ENCODE peak calls at places on chromosome 1, in ten cellular contexts. One of them, this sample, is unnamed. For H3K4me1, the result is how much of the 10 kb centered on the place peaks cover.

GRCh38 chr1:185412385-185413074 is 95.5 kb upstream of the IVNS1ABP start:
- DNase-seq in sigmoid colon: no peak
- DNase-seq in lung: no peak
- DNase-seq in right lobe of liver: no peak
- DNase-seq in neural progenitor cell: no peak
- DNase-seq in stomach: no peak
- DNase-seq in hepatocyte: no peak
- DNase-seq in mammary epithelial cell: peak
- DNase-seq in cardiac muscle cell: no peak
- DNase-seq in heart left ventricle: no peak
- DNase-seq in this sample: no peak

GRCh38 chr1:204885288-204885711 is 14.6 kb downstream of the NFASC start:
- DNase-seq in right lobe of liver: peak
- DNase-seq in hepatocyte: peak
- DNase-seq in stomach: no peak
- DNase-seq in cardiac muscle cell: peak
- DNase-seq in heart left ventricle: no peak
- DNase-seq in neural progenitor cell: no peak
- DNase-seq in mammary epithelial cell: peak
- DNase-seq in lung: no peak
- DNase-seq in sigmoid colon: peak
- DNase-seq in this sample: no peak

GRCh38 chr1:195970209-195970608 is 638.0 kb downstream of the KCNT2 start:
- DNase-seq in mammary epithelial cell: no peak
- DNase-seq in right lobe of liver: no peak
- DNase-seq in sigmoid colon: no peak
- DNase-seq in cardiac muscle cell: no peak
- DNase-seq in hepatocyte: no peak
- DNase-seq in stomach: no peak
- DNase-seq in heart left ventricle: no peak
- DNase-seq in lung: no peak
- DNase-seq in neural progenitor cell: no peak
- DNase-seq in this sample: no peak

GRCh38 chr1:230891413-230891812 is 23.1 kb upstream of the C1orf198 start:
- DNase-seq in cardiac muscle cell: no peak
- DNase-seq in mammary epithelial cell: peak
- DNase-seq in lung: no peak
- DNase-seq in sigmoid colon: no peak
- DNase-seq in hepatocyte: no peak
- DNase-seq in heart left ventricle: no peak
- DNase-seq in right lobe of liver: no peak
- DNase-seq in stomach: no peak
- DNase-seq in neural progenitor cell: peak
- DNase-seq in this sample: no peak

GRCh38 chr1:91900538-91900937 is 14.6 kb upstream of the TGFBR3 start:
- DNase-seq in cardiac muscle cell: peak
- DNase-seq in heart left ventricle: no peak
- DNase-seq in neural progenitor cell: no peak
- DNase-seq in lung: no peak
- DNase-seq in hepatocyte: no peak
- DNase-seq in sigmoid colon: no peak
- DNase-seq in stomach: no peak
- DNase-seq in mammary epithelial cell: peak
- DNase-seq in right lobe of liver: no peak
- DNase-seq in this sample: no peak

GRCh38 chr1:111990026-111990877 is 784 bp upstream of the KCND3 start:
- DNase-seq in cardiac muscle cell: no peak
- DNase-seq in neural progenitor cell: peak
- DNase-seq in hepatocyte: peak
- DNase-seq in mammary epithelial cell: peak
- DNase-seq in lung: no peak
- DNase-seq in right lobe of liver: peak
- DNase-seq in heart left ventricle: no peak
- DNase-seq in sigmoid colon: no peak
- DNase-seq in stomach: peak
- DNase-seq in this sample: no peak

GRCh38 chr1:200739499-200740290 is 1.0 kb downstream of the CAMSAP2 start:
- DNase-seq in heart left ventricle: peak
- DNase-seq in stomach: peak
- DNase-seq in lung: peak
- DNase-seq in neural progenitor cell: peak
- DNase-seq in mammary epithelial cell: peak
- DNase-seq in cardiac muscle cell: peak
- DNase-seq in hepatocyte: peak
- DNase-seq in right lobe of liver: peak
- DNase-seq in sigmoid colon: peak
- DNase-seq in this sample: no peak

GRCh38 chr1:60376196-60376595 is 302.6 kb upstream of the C1orf87 start:
- DNase-seq in heart left ventricle: no peak
- DNase-seq in hepatocyte: no peak
- DNase-seq in right lobe of liver: no peak
- DNase-seq in stomach: no peak
- DNase-seq in sigmoid colon: no peak
- DNase-seq in mammary epithelial cell: no peak
- DNase-seq in neural progenitor cell: no peak
- DNase-seq in cardiac muscle cell: no peak
- DNase-seq in lung: no peak
- DNase-seq in this sample: no peak

GRCh38 chr1:65001238-65001792 is 35.0 kb upstream of the JAK1 start:
- DNase-seq in lung: peak
- DNase-seq in hepatocyte: peak
- DNase-seq in cardiac muscle cell: peak
- DNase-seq in mammary epithelial cell: no peak
- DNase-seq in stomach: peak
- DNase-seq in sigmoid colon: peak
- DNase-seq in heart left ventricle: peak
- DNase-seq in neural progenitor cell: peak
- DNase-seq in right lobe of liver: peak
- DNase-seq in this sample: peak

GRCh38 chr1:19033926-19034680 is 77.6 kb upstream of the IFFO2 start:
- DNase-seq in mammary epithelial cell: peak
- DNase-seq in hepatocyte: no peak
- DNase-seq in sigmoid colon: no peak
- DNase-seq in neural progenitor cell: no peak
- DNase-seq in cardiac muscle cell: no peak
- DNase-seq in heart left ventricle: no peak
- DNase-seq in lung: no peak
- DNase-seq in stomach: no peak
- DNase-seq in right lobe of liver: no peak
- DNase-seq in this sample: no peak

GRCh38 chr1:172399369-172400072 is 21.0 kb upstream of the C1orf105 start:
- DNase-seq in heart left ventricle: peak
- DNase-seq in neural progenitor cell: peak
- DNase-seq in hepatocyte: peak
- DNase-seq in stomach: peak
- DNase-seq in lung: peak
- DNase-seq in sigmoid colon: peak
- DNase-seq in mammary epithelial cell: peak
- DNase-seq in right lobe of liver: no peak
- DNase-seq in cardiac muscle cell: peak
- DNase-seq in this sample: no peak

GRCh38 chr1:112508242-112509004 is at the start of gene WNT2B:
- DNase-seq in heart left ventricle: no peak
- DNase-seq in lung: no peak
- DNase-seq in stomach: peak
- DNase-seq in neural progenitor cell: peak
- DNase-seq in right lobe of liver: no peak
- DNase-seq in mammary epithelial cell: peak
- DNase-seq in hepatocyte: peak
- DNase-seq in cardiac muscle cell: no peak
- DNase-seq in sigmoid colon: no peak
- DNase-seq in this sample: peak

GRCh38 chr1:40983286-40983685 is 3.8 kb downstream of the CTPS1 start:
- DNase-seq in neural progenitor cell: no peak
- DNase-seq in lung: no peak
- DNase-seq in stomach: no peak
- DNase-seq in sigmoid colon: no peak
- DNase-seq in mammary epithelial cell: no peak
- DNase-seq in hepatocyte: no peak
- DNase-seq in right lobe of liver: no peak
- DNase-seq in heart left ventricle: no peak
- DNase-seq in cardiac muscle cell: no peak
- DNase-seq in this sample: no peak

GRCh38 chr1:15736035-15736665 is at the start of gene SLC25A34:
- DNase-seq in stomach: peak
- DNase-seq in mammary epithelial cell: no peak
- DNase-seq in right lobe of liver: peak
- DNase-seq in cardiac muscle cell: no peak
- DNase-seq in lung: peak
- DNase-seq in neural progenitor cell: no peak
- DNase-seq in heart left ventricle: peak
- DNase-seq in hepatocyte: no peak
- DNase-seq in sigmoid colon: no peak
- DNase-seq in this sample: no peak
- H3K4me1 ChIP-seq in stomach: under half
- H3K4me1 ChIP-seq in mammary epithelial cell: under half
- H3K4me1 ChIP-seq in right lobe of liver: under half
- H3K4me1 ChIP-seq in cardiac muscle cell: under half
- H3K4me1 ChIP-seq in lung: under half
- H3K4me1 ChIP-seq in neural progenitor cell: under half
- H3K4me1 ChIP-seq in heart left ventricle: under half
- H3K4me1 ChIP-seq in hepatocyte: under half
- H3K4me1 ChIP-seq in sigmoid colon: under half
- H3K4me1 ChIP-seq in this sample: under half

GRCh38 chr1:1349256-1350012 is at the start of gene DVL1:
- DNase-seq in cardiac muscle cell: peak
- DNase-seq in hepatocyte: peak
- DNase-seq in heart left ventricle: peak
- DNase-seq in lung: no peak
- DNase-seq in mammary epithelial cell: peak
- DNase-seq in neural progenitor cell: peak
- DNase-seq in sigmoid colon: peak
- DNase-seq in right lobe of liver: no peak
- DNase-seq in stomach: peak
- DNase-seq in this sample: peak
- TF ChIP-seq CTCF in cardiac muscle cell: peak
- TF ChIP-seq CTCF in hepatocyte: peak
- TF ChIP-seq CTCF in heart left ventricle: peak
- TF ChIP-seq CTCF in lung: no peak
- TF ChIP-seq CTCF in mammary epithelial cell: peak
- TF ChIP-seq CTCF in neural progenitor cell: peak
- TF ChIP-seq CTCF in sigmoid colon: peak
- TF ChIP-seq CTCF in right lobe of liver: peak
- TF ChIP-seq CTCF in stomach: peak
- TF ChIP-seq CTCF in this sample: peak

DNA sequence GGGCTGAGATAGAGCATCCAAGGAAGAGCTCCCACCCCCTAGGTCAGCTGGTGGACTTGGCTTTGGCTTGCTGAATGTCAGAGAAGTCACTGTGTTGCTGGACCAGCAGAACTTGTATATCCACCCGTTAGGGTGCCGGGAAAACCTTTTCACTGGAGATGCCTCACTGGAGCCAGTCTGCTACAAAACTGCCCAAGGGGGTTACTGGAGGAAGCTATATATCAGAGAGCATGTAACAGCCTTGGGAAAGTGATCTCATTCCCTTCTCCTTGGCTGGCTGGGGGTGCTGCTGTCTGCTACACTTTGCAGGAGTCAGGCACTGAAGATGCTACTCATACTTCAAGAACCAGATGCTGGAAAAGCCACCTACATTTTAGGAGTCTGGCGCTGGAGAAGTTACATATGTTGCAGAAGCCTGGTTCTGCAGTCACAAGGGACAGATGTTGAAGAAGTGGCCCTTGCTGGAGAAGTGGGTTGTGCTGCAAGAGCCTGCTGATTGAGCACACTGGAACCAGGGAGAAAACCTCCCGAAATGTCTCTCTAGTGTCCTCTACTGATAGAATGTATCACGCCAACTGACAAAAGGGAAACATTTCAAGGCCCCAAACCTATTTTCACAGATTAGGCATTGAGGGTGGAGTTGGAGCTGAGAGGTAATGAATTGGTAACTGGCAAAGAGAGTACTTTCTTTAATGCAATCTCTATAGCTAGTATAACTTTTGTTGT is 250.6 kb downstream of the SPATA17 start:
- DNase-seq in cardiac muscle cell: no peak
- DNase-seq in sigmoid colon: no peak
- DNase-seq in hepatocyte: no peak
- DNase-seq in stomach: no peak
- DNase-seq in mammary epithelial cell: no peak
- DNase-seq in neural progenitor cell: peak
- DNase-seq in heart left ventricle: no peak
- DNase-seq in lung: no peak
- DNase-seq in right lobe of liver: no peak
- DNase-seq in this sample: no peak
- H3K4me3 ChIP-seq in cardiac muscle cell: no peak
- H3K4me3 ChIP-seq in sigmoid colon: no peak
- H3K4me3 ChIP-seq in hepatocyte: no peak
- H3K4me3 ChIP-seq in stomach: no peak
- H3K4me3 ChIP-seq in mammary epithelial cell: no peak
- H3K4me3 ChIP-seq in neural progenitor cell: no peak
- H3K4me3 ChIP-seq in heart left ventricle: no peak
- H3K4me3 ChIP-seq in lung: no peak
- H3K4me3 ChIP-seq in right lobe of liver: no peak
- H3K4me3 ChIP-seq in this sample: no peak

DNA sequence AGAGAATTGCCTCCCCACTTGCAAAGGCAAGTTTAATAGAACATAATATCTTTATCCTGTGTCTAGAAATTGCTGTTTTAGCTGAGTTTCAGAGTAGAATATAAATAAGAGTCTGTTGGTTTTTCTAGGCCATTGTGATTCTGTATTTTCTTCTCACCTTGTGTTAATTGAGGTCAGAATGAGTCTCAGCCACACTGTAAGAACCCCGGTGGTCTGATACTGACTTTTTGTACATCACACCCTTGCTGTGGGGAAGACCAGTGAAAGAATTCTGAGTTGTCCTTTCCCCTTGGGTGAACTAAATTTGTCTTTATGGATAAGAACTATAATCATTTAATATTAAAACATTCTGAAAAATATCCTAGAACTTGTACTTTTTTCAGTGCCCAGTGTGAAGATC is 6.8 kb downstream of the HIPK1 start:
- DNase-seq in cardiac muscle cell: no peak
- DNase-seq in mammary epithelial cell: no peak
- DNase-seq in stomach: no peak
- DNase-seq in right lobe of liver: no peak
- DNase-seq in lung: no peak
- DNase-seq in heart left ventricle: no peak
- DNase-seq in sigmoid colon: no peak
- DNase-seq in hepatocyte: no peak
- DNase-seq in neural progenitor cell: no peak
- DNase-seq in this sample: no peak
- H3K4me1 ChIP-seq in cardiac muscle cell: under half
- H3K4me1 ChIP-seq in mammary epithelial cell: under half
- H3K4me1 ChIP-seq in stomach: under half
- H3K4me1 ChIP-seq in right lobe of liver: under half
- H3K4me1 ChIP-seq in lung: under half
- H3K4me1 ChIP-seq in heart left ventricle: under half
- H3K4me1 ChIP-seq in sigmoid colon: under half
- H3K4me1 ChIP-seq in hepatocyte: under half
- H3K4me1 ChIP-seq in neural progenitor cell: under half
- H3K4me1 ChIP-seq in this sample: half or more

DNA sequence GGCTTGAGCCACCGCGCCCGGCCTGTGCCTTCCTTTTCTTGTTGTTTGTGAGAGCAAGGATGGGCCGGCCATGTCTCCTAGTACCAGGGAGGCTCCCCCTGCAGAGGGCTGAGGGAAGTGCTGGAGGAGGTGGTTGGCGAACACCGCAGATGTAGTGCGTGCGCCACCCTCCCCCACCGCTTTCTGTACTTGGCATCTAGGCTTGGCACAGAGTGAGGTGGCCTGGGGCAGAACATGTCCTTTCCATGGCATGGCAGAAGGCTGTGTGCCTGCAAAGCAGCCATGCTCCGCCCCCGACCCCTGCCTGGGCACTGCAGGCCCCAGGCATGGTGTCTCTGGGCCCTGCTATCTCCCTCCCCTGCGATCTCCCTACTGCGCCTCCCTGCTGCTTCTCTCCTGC is 30.7 kb downstream of the ALPL start:
- DNase-seq in cardiac muscle cell: no peak
- DNase-seq in mammary epithelial cell: peak
- DNase-seq in neural progenitor cell: peak
- DNase-seq in lung: no peak
- DNase-seq in right lobe of liver: peak
- DNase-seq in hepatocyte: no peak
- DNase-seq in sigmoid colon: no peak
- DNase-seq in heart left ventricle: peak
- DNase-seq in stomach: peak
- DNase-seq in this sample: no peak
- TF ChIP-seq CTCF in cardiac muscle cell: peak
- TF ChIP-seq CTCF in mammary epithelial cell: peak
- TF ChIP-seq CTCF in neural progenitor cell: peak
- TF ChIP-seq CTCF in lung: no peak
- TF ChIP-seq CTCF in right lobe of liver: peak
- TF ChIP-seq CTCF in hepatocyte: no peak
- TF ChIP-seq CTCF in sigmoid colon: no peak
- TF ChIP-seq CTCF in heart left ventricle: peak
- TF ChIP-seq CTCF in stomach: no peak
- TF ChIP-seq CTCF in this sample: no peak

This sample was measured in CD8-positive, alpha-beta T cell.